ENCODE peak calls at places on chromosomes 16 and 17, in six cellular contexts. Q, V, M, C, I and U are unnamed samples.

GRCh38 chr17:15999974-16000827 is 577 bp downstream of the TTC19 start:
- DNase-seq in Q (peak; percentile 50), M (no peak), I (peak; percentile 30), C (peak; percentile 68), V (no peak), U (no peak)

GRCh38 chr17:5499790-5500189 is 13.4 kb downstream of the MIS12 start:
- DNase-seq in Q (no peak), V (no peak), I (no peak), M (no peak), C (peak; percentile 11), U (no peak)

GRCh38 chr17:10927712-10928111 is 89.8 kb upstream of the PIRT start:
- DNase-seq in M (no peak), C (no peak), I (no peak), V (no peak), Q (no peak), U (no peak)

GRCh38 chr17:50681260-50682200 is 26.2 kb downstream of the ANKRD40 start:
- DNase-seq in C (no peak), Q (peak; percentile 79), M (no peak), I (peak; percentile 67), V (no peak), U (no peak)

GRCh38 chr16:84555418-84556196 is 51.1 kb upstream of the MEAK7 start:
- DNase-seq in I (no peak), M (no peak), C (no peak), V (no peak), Q (no peak), U (no peak)

GRCh38 chr16:48081656-48082055 is 74.1 kb downstream of the ABCC12 start:
- DNase-seq in M (no peak), V (no peak), C (no peak), Q (peak; percentile 80), I (peak; percentile 91), U (no peak)

GRCh38 chr17:66459811-66460270 is 157.4 kb downstream of the PRKCA start:
- DNase-seq in Q (peak; percentile 99), C (no peak), V (peak; percentile 19), I (peak; percentile 98), M (no peak), U (peak; percentile 94)

GRCh38 chr16:27314161-27314723 is 468 bp downstream of the IL4R start:
- DNase-seq in C (no peak), I (peak; percentile 93), M (peak; percentile 48), Q (peak; percentile 94), V (no peak), U (no peak)

GRCh38 chr17:29664743-29665479 is 42.2 kb upstream of the CORO6 start:
- DNase-seq in Q (peak; percentile 67), I (peak; percentile 89), V (no peak), M (no peak), C (no peak), U (no peak)

GRCh38 chr17:38914741-38915638 is 10.4 kb upstream of the LASP1NB start:
- DNase-seq in V (peak; percentile 2), C (no peak), Q (no peak), I (no peak), M (no peak), U (no peak)

GRCh38 chr16:82694239-82694874 is 67.6 kb downstream of the CDH13 start:
- DNase-seq in Q (peak; percentile 91), C (no peak), I (peak; percentile 79), M (no peak), V (no peak), U (no peak)

GRCh38 chr16:58099956-58100300 is 29.3 kb downstream of the CFAP20 start:
- DNase-seq in Q (no peak), V (no peak), I (no peak), C (no peak), M (no peak), U (no peak)

DNA sequence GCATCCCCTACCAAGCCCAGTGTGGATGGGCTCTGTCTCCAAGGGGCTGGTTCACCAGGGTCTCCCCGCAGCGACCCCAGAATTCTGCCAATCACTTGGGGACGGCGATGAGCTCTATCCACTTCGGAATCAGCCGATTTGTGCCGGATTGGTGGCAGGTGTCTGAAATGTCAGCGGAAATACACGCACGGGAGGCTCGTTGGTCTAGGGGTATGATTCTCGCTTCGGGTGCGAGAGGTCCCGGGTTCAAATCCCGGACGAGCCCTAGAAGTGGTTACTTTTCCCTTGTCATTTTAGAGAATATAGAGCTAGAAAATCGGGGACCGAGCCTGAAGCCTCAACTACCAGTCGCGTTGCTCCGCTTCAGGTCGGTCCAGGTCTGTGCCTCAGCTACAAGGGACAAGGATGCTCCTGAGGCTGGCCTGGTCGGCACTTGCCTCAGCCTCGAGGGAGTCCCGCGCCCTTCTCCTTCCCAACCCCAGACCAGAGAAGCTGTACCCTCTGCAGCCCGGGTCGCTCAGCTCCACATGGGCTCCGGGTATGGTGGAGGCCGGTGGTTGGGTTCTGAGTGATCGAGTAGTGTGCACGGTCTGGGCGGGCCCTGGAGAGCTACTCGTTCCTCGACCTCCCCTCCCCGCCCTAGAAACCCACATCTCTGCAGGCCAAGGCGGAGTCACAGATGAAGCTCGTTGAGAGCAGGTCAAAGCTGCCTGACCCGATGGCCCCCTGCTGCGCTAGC is 16.0 kb upstream of the OR1F1 start:
- DNase-seq in Q (no peak), I (peak; percentile 49), M (no peak), V (no peak), C (peak; percentile 88), U (no peak)
- H3K4me3 ChIP-seq in Q (no peak overlapping the region), I (no peak overlapping the region), M (no peak overlapping the region), V (no peak overlapping the region), C (peak overlapping the region; percentile 28), U (peak overlapping the region; percentile 11)

GRCh38 chr16:8173111-8173644 is 417.1 kb downstream of the TMEM114 start:
- DNase-seq in I (peak; percentile 6), C (no peak), Q (peak; percentile 3), V (no peak), M (no peak), U (peak; percentile 6)
- TF ChIP-seq CTCF in I (peak; percentile 64), C (peak; percentile 79), Q (peak; percentile 20), V (peak; percentile 50), M (no peak), U (peak; percentile 61)

DNA sequence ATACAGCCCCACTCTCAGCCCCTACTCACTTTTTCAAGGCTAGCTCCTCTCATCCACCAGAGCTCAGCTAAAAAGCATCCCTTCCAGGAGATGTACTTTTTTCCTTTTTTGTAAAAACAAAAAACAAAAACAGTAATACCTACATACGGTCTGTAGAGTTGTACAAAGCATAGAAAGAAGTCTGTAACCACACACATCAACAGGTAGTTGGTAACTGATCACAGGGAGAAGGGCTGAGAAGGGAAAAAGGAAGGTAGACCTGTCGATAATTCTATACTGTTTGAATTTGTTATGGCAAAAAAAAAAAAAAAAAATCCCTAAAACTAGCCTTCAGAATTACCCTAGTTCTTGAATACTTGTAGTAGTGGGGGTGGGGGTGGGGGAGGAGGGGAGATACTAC is 874 bp downstream of the SLC25A19 start:
- DNase-seq in V (no peak), Q (no peak), I (no peak), M (no peak), C (no peak), U (no peak)
- H3K4me3 ChIP-seq in V (peak overlapping the region; percentile 66), Q (peak overlapping the region; percentile 88), I (peak overlapping the region; percentile 81), M (peak overlapping the region; percentile 69), C (peak overlapping the region; percentile 88), U (peak overlapping the region; percentile 90)

DNA sequence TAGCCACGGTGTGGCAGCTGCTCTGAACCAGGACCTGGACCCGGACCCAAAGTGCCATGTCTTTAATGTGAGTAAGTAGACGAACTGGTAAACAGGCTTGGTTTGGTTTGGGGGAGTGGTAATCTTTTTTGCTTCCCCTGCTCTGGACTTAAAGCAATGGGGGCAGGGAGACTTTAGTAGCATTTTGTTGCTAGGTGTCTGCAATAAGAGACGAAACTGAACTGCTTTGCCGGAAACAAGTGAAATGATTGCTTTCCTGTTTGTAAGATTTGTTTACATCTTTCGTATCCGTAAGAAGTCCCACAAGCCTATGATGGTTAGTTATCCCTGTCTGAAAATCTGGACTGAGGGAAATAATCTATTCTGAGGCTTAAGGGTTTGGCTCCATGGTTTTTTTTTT is 21.5 kb downstream of the PRCD start:
- DNase-seq in M (no peak), C (no peak), V (no peak), Q (no peak), I (no peak), U (no peak)
- TF ChIP-seq CTCF in M (no peak), C (no peak), V (no peak), Q (no peak), I (no peak), U (no peak)

DNA sequence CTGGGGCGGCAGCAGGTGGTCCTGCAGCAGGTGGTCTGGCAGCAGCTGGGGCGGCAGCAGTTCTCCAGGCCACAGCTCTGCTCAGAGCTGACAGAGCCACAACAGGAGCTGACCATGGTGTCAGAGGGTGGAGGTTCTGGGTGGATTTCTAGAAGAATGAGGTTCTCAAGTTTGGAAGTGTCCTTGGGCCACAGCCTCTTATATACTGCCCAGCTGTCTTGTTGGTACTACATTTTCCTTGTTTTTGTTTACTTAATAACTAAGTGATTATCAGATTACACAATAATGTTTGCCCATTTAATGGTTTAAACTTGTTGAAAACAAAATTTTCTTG is at the start of gene KRTAP4-5:
- DNase-seq in M (no peak), Q (no peak), I (no peak), C (no peak), V (no peak), U (no peak)
- H3K4me3 ChIP-seq in M (no peak within 1 kb of the TSS), Q (no peak within 1 kb of the TSS), I (no peak within 1 kb of the TSS), C (no peak within 1 kb of the TSS), V (no peak within 1 kb of the TSS), U (no peak within 1 kb of the TSS)

GRCh38 chr17:21677911-21678310 is 14.4 kb upstream of the KCNJ18 start:
- DNase-seq in C (no peak), Q (no peak), V (no peak), I (no peak), M (no peak), U (no peak)

GRCh38 chr17:21678451-21679081 is 13.8 kb upstream of the KCNJ18 start:
- DNase-seq in Q (no peak), C (no peak), V (no peak), M (no peak), I (no peak), U (no peak)

GRCh38 chr17:21677126-21677910 is 15.0 kb upstream of the KCNJ18 start:
- DNase-seq in I (no peak), V (no peak), Q (no peak), C (no peak), M (no peak), U (no peak)

GRCh38 chr17:21680366-21680765 is 12.0 kb upstream of the KCNJ18 start:
- DNase-seq in I (no peak), V (no peak), M (no peak), Q (no peak), C (no peak), U (no peak)

DNA sequence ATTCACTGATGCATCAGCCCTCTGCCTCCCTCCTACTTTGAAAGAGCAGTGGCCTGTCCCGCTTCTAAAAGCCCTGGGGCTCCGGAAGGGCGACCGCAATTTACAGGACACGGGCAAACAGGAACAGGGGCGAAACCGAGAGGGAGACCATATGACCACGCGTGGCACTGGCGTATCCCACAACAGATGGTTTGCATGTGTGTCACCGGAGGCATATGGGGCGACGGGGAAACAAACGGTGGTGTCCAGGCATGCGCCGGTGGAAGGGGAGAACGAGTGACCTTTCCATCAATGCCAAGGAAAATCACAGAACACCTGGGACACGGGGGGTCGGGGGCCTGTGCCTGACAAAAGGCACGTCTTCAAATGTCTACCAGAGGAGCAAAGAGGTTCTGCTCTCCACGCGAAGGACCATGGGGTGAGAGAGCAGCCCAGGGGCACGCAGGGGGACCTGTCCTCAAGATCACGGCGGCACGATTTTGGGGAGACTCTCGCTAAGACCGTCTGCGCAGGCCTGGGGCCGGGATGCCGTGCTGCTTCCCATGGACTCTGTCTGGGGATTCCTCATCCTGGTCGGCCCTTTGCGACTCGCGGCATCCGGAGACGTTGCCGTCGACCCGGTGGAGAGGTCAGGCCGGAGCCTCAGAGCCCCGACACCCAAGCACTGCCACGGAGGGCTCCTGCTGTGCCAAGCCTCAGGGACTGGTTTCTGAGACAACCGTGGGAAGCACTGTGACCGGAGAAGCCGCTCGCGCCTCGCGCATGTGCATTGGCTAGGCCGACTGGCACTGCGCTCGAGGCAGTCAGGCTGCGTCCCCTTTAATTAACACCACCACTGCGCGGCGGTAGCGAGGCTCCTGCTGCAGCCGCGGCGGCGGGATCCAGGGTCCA is 12.8 kb upstream of the KCNJ18 start:
- DNase-seq in C (no peak), M (no peak), Q (no peak), V (no peak), I (no peak), U (no peak)
- TF ChIP-seq CTCF in C (no peak), M (no peak), Q (no peak), V (no peak), I (no peak), U (no peak)